ENCODE peak calls at places on chromosomes 3 and 15, in five cellular contexts. N is HepG2, W is K562, O is GM12878, C is H1. D is an unnamed sample.

GRCh38 chr15:101732772-101733171 is 8.5 kb upstream of the TARS3 start:
- DNase-seq in O (no peak), W (no peak), C (no peak), N (no peak), D (no peak)

GRCh38 chr15:29071907-29072273 is 186.1 kb downstream of the APBA2 start:
- DNase-seq in N (no peak), O (no peak), C (no peak), W (no peak), D (no peak)

GRCh38 chr3:119352863-119353527 is 58.8 kb downstream of the ARHGAP31 start:
- DNase-seq in C (no peak), W (no peak), O (no peak), N (peak; percentile 43), D (no peak)

GRCh38 chr3:17639765-17640164 is 102.7 kb downstream of the TBC1D5 start:
- DNase-seq in C (no peak), O (no peak), W (no peak), N (peak; percentile 92), D (peak; percentile 96)

GRCh38 chr3:30654269-30654668 is 47.9 kb downstream of the TGFBR2 start:
- DNase-seq in C (no peak), N (no peak), O (no peak), W (no peak), D (no peak)

GRCh38 chr15:76903251-76903681 is 1.9 kb downstream of the SCAPER start:
- DNase-seq in C (no peak), O (peak; percentile 15), N (peak; percentile 27), W (no peak), D (no peak)

GRCh38 chr15:77693576-77693975 is 60.9 kb upstream of the LINGO1 start:
- DNase-seq in C (no peak), N (no peak), O (no peak), W (no peak), D (no peak)

GRCh38 chr15:48644498-48644826 is 1.0 kb downstream of the FBN1 start:
- DNase-seq in N (no peak), O (no peak), W (no peak), C (no peak), D (no peak)

GRCh38 chr3:125119752-125120369 is 64.1 kb upstream of the HEG1 start:
- DNase-seq in W (no peak), N (no peak), C (no peak), O (peak; percentile 87), D (no peak)

GRCh38 chr3:157819826-157820517 is 286.2 kb downstream of the SHOX2 start:
- DNase-seq in C (no peak), N (no peak), W (no peak), O (no peak), D (no peak)

GRCh38 chr15:64222573-64223361 is 59.9 kb upstream of the PPIB start:
- DNase-seq in C (no peak), N (no peak), O (no peak), W (no peak), D (no peak)

GRCh38 chr3:113051222-113051804 is 60.5 kb downstream of the GTPBP8 start:
- DNase-seq in N (peak; percentile 56), W (peak; percentile 66), O (peak; percentile 63), C (peak; percentile 95), D (peak; percentile 76)

GRCh38 chr3:13473020-13473419 is 7.1 kb upstream of the HDAC11 start:
- DNase-seq in C (no peak), O (no peak), W (no peak), N (no peak), D (no peak)

GRCh38 chr15:29090617-29091466 is 178.8 kb downstream of the NSMCE3 start:
- DNase-seq in N (peak; percentile 12), O (no peak), C (peak; percentile 85), W (peak; percentile 78), D (peak; percentile 52)

GRCh38 chr15:90603893-90604292 is 74.2 kb downstream of the CRTC3 start:
- DNase-seq in W (no peak), O (no peak), C (no peak), N (no peak), D (peak; percentile 47)

GRCh38 chr3:190291994-190292584 is 30.2 kb downstream of the CLDN1 start:
- DNase-seq in C (no peak), N (no peak), O (no peak), W (no peak), D (no peak)

GRCh38 chr15:99592135-99592845 is 26.5 kb downstream of the MEF2A start:
- DNase-seq in W (no peak), C (no peak), N (no peak), O (no peak), D (no peak)

GRCh38 chr3:46731795-46732194 is 14.1 kb upstream of the PRSS50 start:
- DNase-seq in O (peak; percentile 23), N (no peak), C (no peak), W (no peak), D (no peak)

GRCh38 chr3:46733026-46733800 is 15.5 kb upstream of the PRSS50 start:
- DNase-seq in W (no peak), O (no peak), N (no peak), C (no peak), D (peak; percentile 16)

GRCh38 chr3:46736006-46736872 is 18.6 kb upstream of the PRSS50 start:
- DNase-seq in O (no peak), W (no peak), N (no peak), C (peak; percentile 37), D (no peak)

GRCh38 chr3:46734773-46735172 is 17.1 kb upstream of the PRSS50 start:
- DNase-seq in O (no peak), N (no peak), W (no peak), C (peak; percentile 41), D (no peak)

DNA sequence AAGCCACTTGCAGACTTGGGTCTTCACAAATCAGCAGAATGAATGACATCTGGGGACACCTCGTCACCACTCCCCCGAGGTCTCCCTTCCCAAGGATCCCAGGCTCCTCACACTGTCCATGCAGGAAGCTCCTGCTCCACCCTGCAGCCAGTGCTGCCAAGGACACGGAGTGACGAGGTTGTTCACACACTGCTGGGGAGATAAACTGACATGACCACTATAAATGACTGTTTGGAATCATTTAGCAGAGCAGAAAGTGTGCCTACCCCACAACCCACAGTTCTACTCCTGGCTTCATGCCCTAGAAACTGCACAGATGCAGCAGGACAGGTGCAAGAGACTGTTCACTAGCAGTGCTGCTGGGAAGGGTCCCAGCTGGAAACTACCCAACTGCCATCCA is 19.7 kb upstream of the PRSS50 start:
- DNase-seq in O (no peak), W (no peak), N (no peak), C (no peak), D (no peak)
- H3K4me2 ChIP-seq in O (no peak overlapping the region), W (no peak overlapping the region), N (no peak overlapping the region), C (no peak overlapping the region), D (no peak overlapping the region)

DNA sequence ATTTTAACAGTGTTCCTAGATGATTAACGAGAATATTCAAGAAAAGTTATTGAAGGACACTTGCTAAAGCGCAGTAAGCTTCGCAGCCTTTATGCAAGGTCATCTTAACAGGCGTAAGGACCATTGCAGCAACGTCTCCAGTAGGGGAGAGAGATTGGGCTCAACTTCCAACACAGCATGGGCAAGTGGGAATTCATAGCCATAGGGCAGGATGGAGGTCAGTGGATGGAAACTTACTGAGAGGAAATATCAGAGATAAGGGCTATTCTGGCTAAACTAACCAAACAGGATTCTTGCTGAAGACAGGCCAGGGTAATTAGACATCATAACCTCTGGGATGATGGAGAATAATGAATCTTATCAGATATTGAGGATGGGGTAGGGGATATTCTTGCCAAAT is 82.8 kb downstream of the DHX36 start:
- DNase-seq in C (no peak), N (no peak), O (no peak), W (no peak), D (no peak)
- TF ChIP-seq HDAC2 in C (no peak), N (no peak), O (no peak), W (no peak), D (no peak)

DNA sequence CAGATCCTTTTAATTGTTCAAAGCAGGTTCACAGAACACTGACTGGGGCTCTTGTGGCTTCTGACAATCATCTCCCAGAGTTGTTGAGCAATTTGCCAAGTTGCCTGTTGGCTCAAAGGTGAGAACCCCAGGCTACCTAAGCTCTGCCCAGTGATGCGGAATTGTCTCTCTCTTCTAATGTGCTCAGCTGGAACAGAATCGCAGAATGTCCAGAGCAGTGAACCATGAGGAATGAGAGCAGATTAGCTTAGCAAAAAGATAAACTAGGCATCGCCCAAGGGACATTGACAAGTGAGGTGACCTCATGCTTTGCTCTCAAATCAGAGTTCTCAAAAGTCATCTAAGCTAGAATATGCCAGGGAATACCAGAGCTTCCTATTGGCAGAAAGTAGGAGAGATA is 148.1 kb downstream of the WDR76 start:
- DNase-seq in W (no peak), N (peak; percentile 57), O (peak; percentile 57), C (no peak), D (no peak)
- TF ChIP-seq CEBPB in W (no peak), N (peak; percentile 25), O (no peak), C (peak; percentile 6), D (no peak)

GRCh38 chr15:45187578-45187893 is 230 bp downstream of the SHF start:
- DNase-seq in C (no peak), W (no peak), N (no peak), O (no peak), D (no peak)
- H3K4me2 ChIP-seq in C (peak overlapping the region; percentile 71), W (peak overlapping the region; percentile 92), N (peak overlapping the region; percentile 79), O (no peak overlapping the region), D (peak overlapping the region; percentile 93)

DNA sequence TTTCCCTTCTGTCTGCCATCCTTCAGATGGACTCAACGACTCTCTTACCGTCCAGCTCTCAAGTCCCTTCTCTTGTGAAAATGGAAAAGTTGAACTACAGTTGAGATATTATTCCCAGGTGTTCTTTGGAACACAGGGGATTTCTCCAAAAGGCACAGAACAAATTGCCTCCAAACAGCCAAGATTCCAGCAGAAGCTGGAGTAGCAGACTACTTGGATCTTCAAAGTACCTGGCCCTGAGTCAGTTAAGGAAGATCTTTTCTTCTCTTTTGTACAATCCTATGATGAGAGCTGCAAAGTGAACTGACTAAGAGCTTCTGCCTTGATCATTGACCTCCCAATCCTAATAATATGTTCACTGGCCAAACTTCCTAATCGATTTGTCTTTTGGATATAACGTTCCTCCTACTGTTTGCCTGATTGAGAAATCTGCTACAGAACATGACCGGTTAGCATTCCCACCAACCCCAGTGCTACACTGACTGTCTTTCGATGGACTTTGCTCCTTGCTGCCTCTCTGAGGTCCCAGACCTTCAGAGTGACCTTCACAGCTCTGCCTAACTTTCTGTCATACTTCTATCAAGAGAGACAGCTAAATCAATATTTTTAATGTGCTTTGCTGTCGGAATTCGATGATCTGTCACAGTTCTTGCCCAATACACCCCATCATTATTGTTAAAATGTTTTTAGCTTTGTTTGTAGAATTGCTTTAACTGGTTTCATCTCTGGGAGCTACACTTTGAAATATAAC is 21.9 kb downstream of the PAQR9 start:
- DNase-seq in O (no peak), W (no peak), N (peak; percentile 96), C (no peak), D (no peak)
- TF ChIP-seq HDAC2 in O (no peak), W (no peak), N (peak; percentile 99), C (no peak), D (no peak)

D was measured in A549.